ENCODE peak calls at places on chromosomes 1 and 21, in ten cellular contexts. X is activated CD8-positive, alpha-beta memory T cell treated with anti-CD3 and anti-CD28 coated beads for 1 hour; T is endothelial cell; B is stimulated activated CD8-positive, alpha-beta memory T cell treated with anti-CD3 and anti-CD28 coated beads, Interleukin-7, amount 100 ng/mL, for 1 hour; F is effector CD8-positive, alpha-beta T cell; R is cerebellum; J is COR-L47; K is Peyer's patch; M is mesenteric fat pad; P is brain microvascular endothelial cell. A is an unnamed sample.

GRCh38 chr1:27935721-27936120 is 921 bp downstream of the SMPDL3B start:
- DNase-seq in F (no peak), X (no peak), T (no peak), B (no peak), K (no peak), M (no peak), R (no peak), J (no peak), P (no peak), A (no peak)

GRCh38 chr1:67791686-67792475 is 41.4 kb downstream of the GNG12 start:
- DNase-seq in P (peak; percentile 88), X (no peak), K (no peak), F (no peak), T (no peak), J (no peak), M (no peak), B (no peak), R (no peak), A (no peak)

GRCh38 chr1:115714572-115715141 is 53.9 kb downstream of the CASQ2 start:
- DNase-seq in P (no peak), J (peak; percentile 82), F (no peak), M (no peak), R (no peak), X (no peak), B (no peak), T (no peak), K (no peak), A (no peak)

GRCh38 chr1:195415584-195415983 is 1192.7 kb downstream of the KCNT2 start:
- DNase-seq in K (no peak), B (no peak), F (no peak), X (no peak), T (no peak), R (no peak), M (no peak), P (no peak), J (no peak), A (no peak)

GRCh38 chr1:14404847-14405246 is 193.6 kb upstream of the KAZN start:
- DNase-seq in J (no peak), R (no peak), B (no peak), P (no peak), M (no peak), T (no peak), K (no peak), X (no peak), F (no peak), A (no peak)

GRCh38 chr1:180274221-180274620 is 44.2 kb downstream of the LHX4 start:
- DNase-seq in P (no peak), F (no peak), R (no peak), J (no peak), B (no peak), M (no peak), K (peak; percentile 34), T (no peak), X (no peak), A (no peak)

GRCh38 chr1:198713081-198713480 is 74.2 kb downstream of the PTPRC start:
- DNase-seq in T (no peak), M (no peak), F (no peak), P (peak; percentile 5), B (no peak), R (no peak), J (no peak), K (no peak), X (no peak), A (no peak)

GRCh38 chr21:46153259-46154154 is 1.9 kb downstream of the FTCD start:
- DNase-seq in T (peak; percentile 79), R (peak; percentile 16), P (no peak), J (no peak), F (peak; percentile 16), B (peak; percentile 31), X (peak; percentile 37), M (peak; percentile 85), K (peak; percentile 66), A (peak; percentile 85)

GRCh38 chr1:201002510-201002909 is 21.0 kb downstream of the KIF21B start:
- DNase-seq in F (no peak), X (no peak), M (no peak), R (no peak), J (no peak), T (no peak), K (no peak), P (no peak), B (no peak), A (no peak)

GRCh38 chr1:108574008-108574407 is 14.1 kb downstream of the EEIG2 start:
- DNase-seq in K (no peak), J (no peak), T (no peak), X (no peak), M (no peak), F (no peak), P (no peak), R (no peak), B (no peak), A (no peak)

GRCh38 chr1:32817815-32818786 is 648 bp downstream of the S100PBP start:
- DNase-seq in X (no peak), K (peak; percentile 77), T (peak; percentile 69), M (peak; percentile 93), B (peak; percentile 9), P (no peak), J (peak; percentile 58), F (peak; percentile 21), R (peak; percentile 58), A (no peak)

GRCh38 chr21:30831194-30831765 is 1.7 kb upstream of the KRTAP7-1 start:
- DNase-seq in T (peak; percentile 28), M (no peak), X (no peak), B (peak; percentile 2), F (no peak), K (no peak), R (no peak), J (no peak), P (peak; percentile 8), A (peak; percentile 20)

GRCh38 chr1:230401763-230402294 is 24.3 kb downstream of the PGBD5 start:
- DNase-seq in R (no peak), P (no peak), T (no peak), K (no peak), M (no peak), X (no peak), B (no peak), F (no peak), J (no peak), A (no peak)

GRCh38 chr21:14956826-14957225 is 108.0 kb downstream of the NRIP1 start:
- DNase-seq in K (no peak), R (no peak), B (no peak), M (no peak), X (no peak), T (no peak), J (no peak), P (peak; percentile 53), F (no peak), A (no peak)

GRCh38 chr1:235702412-235702811 is 52.8 kb upstream of the GNG4 start:
- DNase-seq in P (no peak), R (no peak), F (no peak), T (no peak), M (no peak), X (no peak), J (no peak), B (no peak), K (no peak), A (no peak)

GRCh38 chr21:36847189-36847588 is 119.3 kb downstream of the HLCS start:
- DNase-seq in T (no peak), R (no peak), X (no peak), P (peak; percentile 76), M (no peak), F (no peak), K (no peak), B (no peak), J (no peak), A (no peak)

GRCh38 chr1:205578780-205579571 is 52.8 kb downstream of the ELK4 start:
- DNase-seq in B (no peak), M (peak; percentile 74), R (no peak), K (peak; percentile 41), T (no peak), X (no peak), J (no peak), F (no peak), P (no peak), A (no peak)

GRCh38 chr21:35189077-35189863 is 140.2 kb upstream of the RUNX1 start:
- DNase-seq in R (no peak), B (no peak), T (no peak), P (peak; percentile 45), M (no peak), X (no peak), F (no peak), J (no peak), K (no peak), A (peak; percentile 65)

GRCh38 chr21:45029298-45029967 is 44.9 kb upstream of the ADARB1 start:
- DNase-seq in R (no peak), K (peak; percentile 46), P (peak; percentile 45), M (peak; percentile 82), J (peak; percentile 24), F (no peak), T (no peak), X (no peak), B (no peak), A (no peak)

GRCh38 chr1:165914136-165914798 is 86.9 kb downstream of the UCK2 start:
- DNase-seq in P (peak; percentile 81), X (peak; percentile 15), F (peak; percentile 41), K (peak; percentile 87), J (peak; percentile 32), M (peak; percentile 2), B (peak; percentile 30), T (peak; percentile 76), R (peak; percentile 84), A (peak; percentile 74)

GRCh38 chr1:72221811-72222210 is 60.5 kb downstream of the NEGR1 start:
- DNase-seq in X (no peak), J (no peak), T (no peak), B (no peak), K (no peak), M (peak; percentile 24), P (no peak), F (no peak), R (no peak), A (no peak)

GRCh38 chr21:15809818-15810217 is 80.0 kb downstream of the USP25 start:
- DNase-seq in J (no peak), P (peak; percentile 36), X (no peak), M (no peak), K (no peak), B (no peak), R (no peak), F (no peak), T (no peak), A (no peak)

GRCh38 chr1:155006601-155007101 is 4.0 kb downstream of the ZBTB7B start:
- DNase-seq in P (no peak), M (no peak), B (no peak), K (peak; percentile 70), J (peak; percentile 30), F (no peak), T (no peak), X (no peak), R (peak; percentile 68), A (no peak)

GRCh38 chr1:240320645-240321044 is 229.0 kb downstream of the FMN2 start:
- DNase-seq in F (no peak), X (no peak), B (no peak), R (no peak), M (no peak), P (no peak), J (no peak), T (no peak), K (no peak), A (no peak)

GRCh38 chr1:226872455-226872854 is 2.0 kb downstream of the PSEN2 start:
- DNase-seq in K (no peak), B (no peak), P (peak; percentile 18), F (no peak), R (no peak), X (no peak), J (no peak), T (no peak), M (no peak), A (no peak)

GRCh38 chr1:12145616-12146342 is 21.0 kb upstream of the TNFRSF1B start:
- DNase-seq in T (no peak), K (no peak), R (no peak), F (no peak), B (no peak), X (no peak), J (no peak), M (no peak), P (no peak), A (no peak)

GRCh38 chr1:201119206-201119814 is 7.1 kb upstream of the CACNA1S start:
- DNase-seq in F (peak; percentile 8), R (no peak), B (peak; percentile 15), P (peak; percentile 47), K (peak; percentile 53), J (no peak), T (peak; percentile 73), M (no peak), X (peak; percentile 12), A (peak; percentile 66)

GRCh38 chr1:87462894-87463293 is 134.2 kb downstream of the LMO4 start:
- DNase-seq in K (no peak), J (no peak), M (no peak), P (no peak), X (no peak), T (no peak), F (no peak), R (no peak), B (no peak), A (no peak)